ENCODE peak calls at places on chromosome 11, in five cellular contexts. B is ELR; G is germinal center; R is CD4-positive, alpha-beta T cell; H is lung. K is an unnamed sample.

GRCh38 chr11:69007978-69008381 is 5.1 kb downstream of the MRGPRF start:
- DNase-seq in B (no peak), G (no peak), R (no peak), H (no peak), K (no peak)

GRCh38 chr11:118283756-118284350 is 19.8 kb upstream of the MPZL2 start:
- DNase-seq in B (no peak), G (no peak), R (no peak), H (no peak), K (no peak)

GRCh38 chr11:117395476-117395875 is 67.8 kb downstream of the CEP164 start:
- DNase-seq in B (no peak), G (no peak), R (no peak), H (no peak), K (no peak)

GRCh38 chr11:44290206-44290605 is 19.7 kb downstream of the ALX4 start:
- DNase-seq in B (no peak), G (no peak), R (no peak), H (no peak), K (no peak)

GRCh38 chr11:19962795-19963163 is 197.5 kb downstream of the DBX1 start:
- DNase-seq in B (peak; percentile 39), G (no peak), R (no peak), H (no peak), K (no peak)

GRCh38 chr11:102762414-102762813 is 18.0 kb downstream of the MMP10 start:
- DNase-seq in B (peak; percentile 84), G (no peak), R (no peak), H (no peak), K (no peak)

GRCh38 chr11:116707250-116707649 is 65.5 kb downstream of the BUD13 start:
- DNase-seq in B (no peak), G (no peak), R (no peak), H (no peak), K (no peak)

GRCh38 chr11:46522682-46523281 is 71.0 kb downstream of the AMBRA1 start:
- DNase-seq in B (no peak), G (no peak), R (no peak), H (no peak), K (no peak)

GRCh38 chr11:27293500-27294417 is 69.3 kb downstream of the CCDC34 start:
- DNase-seq in B (peak; percentile 77), G (no peak), R (no peak), H (no peak), K (no peak)

GRCh38 chr11:112751312-112751711 is 209.9 kb upstream of the NCAM1 start:
- DNase-seq in B (no peak), G (no peak), R (no peak), H (no peak), K (no peak)

GRCh38 chr11:1289211-1289935 is 20.1 kb downstream of the TOLLIP start:
- DNase-seq in B (no peak), G (no peak), R (no peak), H (no peak), K (no peak)

GRCh38 chr11:78961186-78961782 is 386.6 kb upstream of the NARS2 start:
- DNase-seq in B (peak; percentile 9), G (no peak), R (no peak), H (peak; percentile 41), K (no peak)

GRCh38 chr11:105229257-105229656 is 89.7 kb upstream of the CARD18 start:
- DNase-seq in B (no peak), G (no peak), R (no peak), H (no peak), K (no peak)

GRCh38 chr11:95360382-95360781 is 129.4 kb upstream of the SESN3 start:
- DNase-seq in B (no peak), G (no peak), R (no peak), H (no peak), K (no peak)

GRCh38 chr11:108122166-108122628 is 830 bp downstream of the ACAT1 start:
- DNase-seq in B (peak; percentile 41), G (no peak), R (no peak), H (no peak), K (no peak)